ENCODE peak calls at places on chromosomes 4 and X, in ten cellular contexts. One of them, this sample, is unnamed.

GRCh38 chr4:80268081-80268823 is 1.8 kb downstream of the FGF5 start:
- DNase-seq in ovary: no peak
- DNase-seq in SK-N-SH: peak
- DNase-seq in colonic mucosa: no peak
- DNase-seq in heart right ventricle: no peak
- DNase-seq in GM10248: no peak
- DNase-seq in progenitor cell of endocrine pancreas: no peak
- DNase-seq in prostate gland: no peak
- DNase-seq in H1: peak
- DNase-seq in upper lobe of right lung: no peak
- DNase-seq in this sample: peak

GRCh38 chr4:118034061-118034785 is at the start of gene NDST3:
- DNase-seq in GM10248: peak
- DNase-seq in upper lobe of right lung: peak
- DNase-seq in H1: peak
- DNase-seq in heart right ventricle: peak
- DNase-seq in ovary: peak
- DNase-seq in SK-N-SH: peak
- DNase-seq in colonic mucosa: peak
- DNase-seq in prostate gland: peak
- DNase-seq in progenitor cell of endocrine pancreas: peak
- DNase-seq in this sample: peak

GRCh38 chrX:134006484-134007161 is 21.2 kb upstream of the GPC3 start:
- DNase-seq in GM10248: no peak
- DNase-seq in SK-N-SH: no peak
- DNase-seq in progenitor cell of endocrine pancreas: no peak
- DNase-seq in colonic mucosa: no peak
- DNase-seq in ovary: no peak
- DNase-seq in H1: no peak
- DNase-seq in prostate gland: no peak
- DNase-seq in upper lobe of right lung: no peak
- DNase-seq in heart right ventricle: no peak
- DNase-seq in this sample: no peak

GRCh38 chrX:109537324-109537665 is 651 bp downstream of the NXT2 start:
- DNase-seq in upper lobe of right lung: peak
- DNase-seq in heart right ventricle: no peak
- DNase-seq in progenitor cell of endocrine pancreas: peak
- DNase-seq in GM10248: no peak
- DNase-seq in prostate gland: peak
- DNase-seq in colonic mucosa: peak
- DNase-seq in ovary: no peak
- DNase-seq in SK-N-SH: no peak
- DNase-seq in H1: no peak
- DNase-seq in this sample: no peak

GRCh38 chr4:186554890-186555827 is at the start of gene MTNR1A:
- DNase-seq in H1: peak
- DNase-seq in ovary: no peak
- DNase-seq in heart right ventricle: no peak
- DNase-seq in GM10248: no peak
- DNase-seq in progenitor cell of endocrine pancreas: peak
- DNase-seq in SK-N-SH: peak
- DNase-seq in upper lobe of right lung: no peak
- DNase-seq in prostate gland: no peak
- DNase-seq in colonic mucosa: peak
- DNase-seq in this sample: peak

GRCh38 chrX:20378291-20378920 is 111.7 kb upstream of the RPS6KA3 start:
- DNase-seq in colonic mucosa: peak
- DNase-seq in progenitor cell of endocrine pancreas: no peak
- DNase-seq in prostate gland: no peak
- DNase-seq in heart right ventricle: no peak
- DNase-seq in upper lobe of right lung: no peak
- DNase-seq in ovary: no peak
- DNase-seq in H1: no peak
- DNase-seq in GM10248: peak
- DNase-seq in SK-N-SH: no peak
- DNase-seq in this sample: no peak

GRCh38 chr4:110411599-110412011 is 64.3 kb upstream of the ENPEP start:
- DNase-seq in GM10248: no peak
- DNase-seq in prostate gland: no peak
- DNase-seq in H1: peak
- DNase-seq in heart right ventricle: no peak
- DNase-seq in SK-N-SH: peak
- DNase-seq in ovary: no peak
- DNase-seq in upper lobe of right lung: no peak
- DNase-seq in colonic mucosa: peak
- DNase-seq in progenitor cell of endocrine pancreas: no peak
- DNase-seq in this sample: no peak

GRCh38 chr4:72505314-72505744 is 63.7 kb downstream of the ADAMTS3 start:
- DNase-seq in GM10248: peak
- DNase-seq in upper lobe of right lung: no peak
- DNase-seq in prostate gland: no peak
- DNase-seq in H1: peak
- DNase-seq in progenitor cell of endocrine pancreas: no peak
- DNase-seq in ovary: no peak
- DNase-seq in heart right ventricle: peak
- DNase-seq in colonic mucosa: no peak
- DNase-seq in SK-N-SH: peak
- DNase-seq in this sample: peak

GRCh38 chrX:153643431-153644351 is 3.3 kb upstream of the DUSP9 start:
- DNase-seq in SK-N-SH: peak
- DNase-seq in upper lobe of right lung: peak
- DNase-seq in colonic mucosa: peak
- DNase-seq in H1: no peak
- DNase-seq in GM10248: no peak
- DNase-seq in prostate gland: no peak
- DNase-seq in ovary: peak
- DNase-seq in progenitor cell of endocrine pancreas: no peak
- DNase-seq in heart right ventricle: no peak
- DNase-seq in this sample: no peak

GRCh38 chrX:71950066-71950465 is 39.4 kb downstream of the NHSL2 start:
- DNase-seq in H1: no peak
- DNase-seq in upper lobe of right lung: no peak
- DNase-seq in heart right ventricle: no peak
- DNase-seq in progenitor cell of endocrine pancreas: no peak
- DNase-seq in ovary: no peak
- DNase-seq in prostate gland: no peak
- DNase-seq in colonic mucosa: no peak
- DNase-seq in GM10248: no peak
- DNase-seq in SK-N-SH: no peak
- DNase-seq in this sample: no peak

GRCh38 chr4:142354794-142355416 is 491.2 kb downstream of the INPP4B start:
- DNase-seq in SK-N-SH: no peak
- DNase-seq in ovary: no peak
- DNase-seq in GM10248: no peak
- DNase-seq in progenitor cell of endocrine pancreas: no peak
- DNase-seq in heart right ventricle: no peak
- DNase-seq in colonic mucosa: no peak
- DNase-seq in H1: no peak
- DNase-seq in prostate gland: no peak
- DNase-seq in upper lobe of right lung: no peak
- DNase-seq in this sample: no peak

GRCh38 chr4:650951-651883 is 22.9 kb downstream of the ATP5ME start:
- DNase-seq in progenitor cell of endocrine pancreas: no peak
- DNase-seq in H1: no peak
- DNase-seq in GM10248: no peak
- DNase-seq in ovary: no peak
- DNase-seq in upper lobe of right lung: no peak
- DNase-seq in heart right ventricle: no peak
- DNase-seq in prostate gland: no peak
- DNase-seq in SK-N-SH: no peak
- DNase-seq in colonic mucosa: no peak
- DNase-seq in this sample: no peak

GRCh38 chr4:88216395-88216794 is 58.0 kb upstream of the ABCG2 start:
- DNase-seq in H1: peak
- DNase-seq in progenitor cell of endocrine pancreas: no peak
- DNase-seq in SK-N-SH: no peak
- DNase-seq in colonic mucosa: no peak
- DNase-seq in prostate gland: no peak
- DNase-seq in heart right ventricle: no peak
- DNase-seq in GM10248: no peak
- DNase-seq in ovary: no peak
- DNase-seq in upper lobe of right lung: no peak
- DNase-seq in this sample: no peak

GRCh38 chrX:123860983-123861382 is 1.1 kb downstream of the XIAP start:
- DNase-seq in heart right ventricle: no peak
- DNase-seq in upper lobe of right lung: no peak
- DNase-seq in colonic mucosa: no peak
- DNase-seq in H1: no peak
- DNase-seq in SK-N-SH: no peak
- DNase-seq in prostate gland: peak
- DNase-seq in progenitor cell of endocrine pancreas: no peak
- DNase-seq in ovary: no peak
- DNase-seq in GM10248: no peak
- DNase-seq in this sample: no peak

DNA sequence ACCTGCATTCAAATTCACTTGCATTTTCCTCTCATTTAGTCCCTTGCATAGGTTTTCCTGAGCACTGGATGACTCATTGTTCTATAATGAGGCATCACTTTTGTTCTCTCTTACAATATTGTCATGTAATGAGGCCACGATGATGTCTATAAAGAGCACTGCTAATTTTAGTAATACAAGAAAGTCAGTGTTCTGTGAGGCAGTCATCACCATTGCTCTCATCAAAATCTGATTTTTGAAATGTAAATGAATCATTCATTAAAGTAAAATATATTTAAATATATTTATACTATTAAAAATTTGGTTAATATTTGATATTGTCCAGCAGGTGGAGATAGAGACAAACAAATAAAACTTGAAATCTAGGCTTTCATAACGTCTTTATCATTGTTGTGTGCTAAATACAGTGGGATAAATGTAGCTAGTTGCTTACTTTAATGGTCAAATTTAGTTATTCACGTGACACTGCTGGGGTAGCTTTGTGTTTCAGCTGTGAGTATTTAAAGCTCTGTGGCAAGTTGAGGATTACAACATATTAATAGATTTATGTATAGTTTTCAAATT is 15.4 kb downstream of the HMGB2 start:
- DNase-seq in SK-N-SH: peak
- DNase-seq in colonic mucosa: no peak
- DNase-seq in progenitor cell of endocrine pancreas: no peak
- DNase-seq in heart right ventricle: no peak
- DNase-seq in H1: no peak
- DNase-seq in prostate gland: no peak
- DNase-seq in upper lobe of right lung: no peak
- DNase-seq in GM10248: no peak
- DNase-seq in ovary: no peak
- DNase-seq in this sample: no peak
- TF ChIP-seq CTCF in SK-N-SH: peak
- TF ChIP-seq CTCF in colonic mucosa: peak
- TF ChIP-seq CTCF in progenitor cell of endocrine pancreas: peak
- TF ChIP-seq CTCF in heart right ventricle: peak
- TF ChIP-seq CTCF in H1: no peak
- TF ChIP-seq CTCF in prostate gland: peak
- TF ChIP-seq CTCF in upper lobe of right lung: peak
- TF ChIP-seq CTCF in GM10248: peak
- TF ChIP-seq CTCF in ovary: peak
- TF ChIP-seq CTCF in this sample: peak

DNA sequence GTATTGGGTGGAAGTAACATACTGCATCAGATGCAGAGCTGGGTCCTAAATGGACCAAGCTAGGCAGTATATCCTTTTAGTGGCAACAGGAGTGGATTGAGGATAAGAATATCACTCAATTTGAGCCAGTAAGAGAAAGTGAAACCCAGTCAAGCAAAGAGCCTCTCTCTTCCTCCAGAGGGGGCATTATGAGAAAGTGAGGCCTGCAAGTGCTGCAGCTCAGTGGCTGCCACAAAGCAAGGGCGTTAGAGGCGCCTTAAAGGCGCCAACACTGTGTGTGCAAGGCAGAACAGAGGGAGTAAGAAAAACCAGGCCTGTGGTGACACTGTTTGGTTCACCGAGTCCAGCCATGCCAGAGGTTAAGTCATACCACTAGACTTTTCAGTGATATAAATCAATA is 17.5 kb downstream of the STX18 start:
- DNase-seq in colonic mucosa: no peak
- DNase-seq in heart right ventricle: no peak
- DNase-seq in SK-N-SH: no peak
- DNase-seq in progenitor cell of endocrine pancreas: no peak
- DNase-seq in GM10248: peak
- DNase-seq in H1: no peak
- DNase-seq in upper lobe of right lung: no peak
- DNase-seq in prostate gland: no peak
- DNase-seq in ovary: no peak
- DNase-seq in this sample: no peak
- TF ChIP-seq CTCF in colonic mucosa: no peak
- TF ChIP-seq CTCF in heart right ventricle: no peak
- TF ChIP-seq CTCF in SK-N-SH: no peak
- TF ChIP-seq CTCF in progenitor cell of endocrine pancreas: no peak
- TF ChIP-seq CTCF in GM10248: peak
- TF ChIP-seq CTCF in H1: peak
- TF ChIP-seq CTCF in upper lobe of right lung: peak
- TF ChIP-seq CTCF in prostate gland: no peak
- TF ChIP-seq CTCF in ovary: no peak
- TF ChIP-seq CTCF in this sample: no peak

GRCh38 chr4:83890231-83890630 is 354.3 kb downstream of the GPAT3 start:
- DNase-seq in GM10248: no peak
- DNase-seq in ovary: no peak
- DNase-seq in progenitor cell of endocrine pancreas: no peak
- DNase-seq in H1: no peak
- DNase-seq in colonic mucosa: no peak
- DNase-seq in SK-N-SH: no peak
- DNase-seq in prostate gland: no peak
- DNase-seq in heart right ventricle: no peak
- DNase-seq in upper lobe of right lung: no peak
- DNase-seq in this sample: no peak
- TF ChIP-seq CTCF in GM10248: no peak
- TF ChIP-seq CTCF in ovary: no peak
- TF ChIP-seq CTCF in progenitor cell of endocrine pancreas: no peak
- TF ChIP-seq CTCF in H1: no peak
- TF ChIP-seq CTCF in colonic mucosa: no peak
- TF ChIP-seq CTCF in SK-N-SH: no peak
- TF ChIP-seq CTCF in prostate gland: no peak
- TF ChIP-seq CTCF in heart right ventricle: no peak
- TF ChIP-seq CTCF in upper lobe of right lung: no peak
- TF ChIP-seq CTCF in this sample: no peak

GRCh38 chrX:149527705-149528104 is 13.1 kb upstream of the EOLA1 start:
- DNase-seq in upper lobe of right lung: no peak
- DNase-seq in SK-N-SH: peak
- DNase-seq in colonic mucosa: no peak
- DNase-seq in heart right ventricle: no peak
- DNase-seq in progenitor cell of endocrine pancreas: no peak
- DNase-seq in prostate gland: no peak
- DNase-seq in ovary: no peak
- DNase-seq in GM10248: no peak
- DNase-seq in H1: no peak
- DNase-seq in this sample: no peak

GRCh38 chrX:149528381-149528780 is 12.4 kb upstream of the EOLA1 start:
- DNase-seq in H1: no peak
- DNase-seq in progenitor cell of endocrine pancreas: no peak
- DNase-seq in upper lobe of right lung: no peak
- DNase-seq in prostate gland: no peak
- DNase-seq in heart right ventricle: no peak
- DNase-seq in SK-N-SH: no peak
- DNase-seq in ovary: no peak
- DNase-seq in colonic mucosa: no peak
- DNase-seq in GM10248: no peak
- DNase-seq in this sample: no peak

DNA sequence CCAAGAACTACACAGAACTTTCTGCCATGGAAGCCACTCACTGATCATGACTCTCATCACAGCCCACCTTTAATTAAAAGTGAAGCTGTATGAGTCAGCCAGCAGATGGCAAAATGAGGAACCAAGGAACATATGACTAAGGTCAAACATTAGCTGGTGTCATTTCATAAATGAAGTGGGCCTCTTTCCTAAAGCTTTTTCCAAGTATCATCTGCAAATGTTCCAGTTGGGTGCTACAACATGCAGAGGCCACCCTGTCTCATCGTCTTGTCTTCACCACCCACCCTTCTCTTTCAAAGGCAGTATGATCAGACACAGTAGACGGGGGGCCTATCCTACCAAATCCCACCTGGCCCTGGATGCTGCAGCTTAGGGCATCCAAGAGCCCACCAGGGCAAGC is 9.2 kb upstream of the EOLA1 start:
- DNase-seq in ovary: no peak
- DNase-seq in progenitor cell of endocrine pancreas: no peak
- DNase-seq in upper lobe of right lung: no peak
- DNase-seq in colonic mucosa: no peak
- DNase-seq in prostate gland: no peak
- DNase-seq in SK-N-SH: no peak
- DNase-seq in heart right ventricle: no peak
- DNase-seq in H1: no peak
- DNase-seq in GM10248: peak
- DNase-seq in this sample: no peak
- TF ChIP-seq CTCF in ovary: no peak
- TF ChIP-seq CTCF in progenitor cell of endocrine pancreas: no peak
- TF ChIP-seq CTCF in upper lobe of right lung: no peak
- TF ChIP-seq CTCF in colonic mucosa: no peak
- TF ChIP-seq CTCF in prostate gland: no peak
- TF ChIP-seq CTCF in SK-N-SH: no peak
- TF ChIP-seq CTCF in heart right ventricle: no peak
- TF ChIP-seq CTCF in H1: no peak
- TF ChIP-seq CTCF in GM10248: no peak
- TF ChIP-seq CTCF in this sample: no peak